ENCODE peak calls at places on chromosome 18, in ten cellular contexts. O is uterus; K is GM12891; Z is T-helper 2 cell; U is activated CD4-positive, alpha-beta T cell treated with anti-CD3 and anti-CD28 coated beads, Interleukin-2, amount 50 U/mL, for 24 hours; D is CD8-positive, alpha-beta memory T cell; B is A549; Q is stomach; G is left ventricle myocardium superior; R is NCI-H1105 treated with DMSO at 0.1 percent for 48 hours. N is an unnamed sample.

GRCh38 chr18:72407048-72407447 is 137.1 kb downstream of the CBLN2 start:
- DNase-seq in O (no peak), K (no peak), Z (no peak), U (no peak), D (no peak), B (no peak), Q (no peak), G (no peak), R (no peak), N (no peak)

GRCh38 chr18:72878143-72878542 is 10.4 kb upstream of the NETO1 start:
- DNase-seq in O (no peak), K (no peak), Z (no peak), U (no peak), D (no peak), B (no peak), Q (no peak), G (no peak), R (no peak), N (no peak)

GRCh38 chr18:54852780-54853675 is 24.8 kb downstream of the RAB27B start:
- DNase-seq in O (no peak), K (no peak), Z (no peak), U (no peak), D (no peak), B (no peak), Q (no peak), G (no peak), R (no peak), N (no peak)

GRCh38 chr18:65287642-65288041 is 463.2 kb upstream of the CDH7 start:
- DNase-seq in O (no peak), K (no peak), Z (no peak), U (no peak), D (no peak), B (no peak), Q (no peak), G (no peak), R (peak; percentile 25), N (no peak)

GRCh38 chr18:79494936-79495335 is 99.2 kb downstream of the NFATC1 start:
- DNase-seq in O (no peak), K (no peak), Z (no peak), U (no peak), D (no peak), B (no peak), Q (no peak), G (peak; percentile 16), R (no peak), N (no peak)

GRCh38 chr18:47817017-47817911 is 113.2 kb downstream of the SMAD2 start:
- DNase-seq in O (no peak), K (no peak), Z (no peak), U (no peak), D (no peak), B (no peak), Q (no peak), G (no peak), R (no peak), N (no peak)

GRCh38 chr18:8020133-8020846 is 453.2 kb downstream of the PTPRM start:
- DNase-seq in O (no peak), K (no peak), Z (no peak), U (no peak), D (no peak), B (no peak), Q (no peak), G (no peak), R (no peak), N (no peak)

GRCh38 chr18:76475450-76476203 is 19.4 kb downstream of the ZNF516 start:
- DNase-seq in O (no peak), K (no peak), Z (no peak), U (no peak), D (no peak), B (peak; percentile 36), Q (no peak), G (peak; percentile 28), R (no peak), N (peak; percentile 75)

GRCh38 chr18:22048932-22049615 is 120.3 kb upstream of the GATA6 start:
- DNase-seq in O (no peak), K (no peak), Z (no peak), U (no peak), D (no peak), B (no peak), Q (no peak), G (no peak), R (no peak), N (no peak)

GRCh38 chr18:23716966-23717365 is 27.7 kb downstream of the LAMA3 start:
- DNase-seq in O (no peak), K (no peak), Z (no peak), U (no peak), D (no peak), B (no peak), Q (no peak), G (no peak), R (no peak), N (no peak)

GRCh38 chr18:26135563-26135962 is 1.9 kb downstream of the PSMA8 start:
- DNase-seq in O (no peak), K (no peak), Z (no peak), U (no peak), D (no peak), B (no peak), Q (no peak), G (no peak), R (no peak), N (no peak)

GRCh38 chr18:57737661-57738060 is 65.5 kb downstream of the ATP8B1 start:
- DNase-seq in O (peak; percentile 91), K (no peak), Z (no peak), U (no peak), D (no peak), B (peak; percentile 90), Q (peak; percentile 65), G (peak; percentile 67), R (no peak), N (peak; percentile 78)

GRCh38 chr18:24922491-24922890 is 429.5 kb downstream of the ZNF521 start:
- DNase-seq in O (no peak), K (peak; percentile 5), Z (no peak), U (no peak), D (no peak), B (no peak), Q (no peak), G (no peak), R (no peak), N (no peak)

GRCh38 chr18:74430811-74431571 is 26.1 kb downstream of the DIPK1C start:
- DNase-seq in O (no peak), K (no peak), Z (no peak), U (no peak), D (no peak), B (no peak), Q (no peak), G (no peak), R (no peak), N (no peak)

GRCh38 chr18:58005036-58005435 is 39.0 kb upstream of the NEDD4L start:
- DNase-seq in O (no peak), K (no peak), Z (no peak), U (no peak), D (no peak), B (peak; percentile 27), Q (no peak), G (no peak), R (no peak), N (no peak)

GRCh38 chr18:37254256-37254880 is 311.2 kb downstream of the CELF4 start:
- DNase-seq in O (no peak), K (no peak), Z (no peak), U (no peak), D (no peak), B (no peak), Q (peak; percentile 26), G (no peak), R (no peak), N (no peak)

GRCh38 chr18:61556316-61556715 is 223.1 kb downstream of the CDH20 start:
- DNase-seq in O (no peak), K (no peak), Z (no peak), U (no peak), D (no peak), B (no peak), Q (no peak), G (no peak), R (no peak), N (no peak)